ENCODE peak calls at places on chromosomes 12 and 14, in nine cellular contexts. E is heart left ventricle, A is heart right ventricle, V is neural crest cell, G is A549, H is fibroblast of pulmonary artery, U is pancreas, K is GM23338, L is fibroblast of mammary gland. Y is an unnamed sample.
A peak's percentile ranks its signal among the peaks of the same experiment; 100 is the strongest.

GRCh38 chr12:64459388-64460024 is 7.6 kb downstream of the TBK1 start:
- DNase-seq in K (peak; percentile 17), H (no peak), L (peak; percentile 19), U (no peak), E (peak; percentile 13), V (no peak), G (no peak), A (peak; percentile 9), Y (no peak)

GRCh38 chr12:124828264-124829007 is 35.2 kb downstream of the SCARB1 start:
- DNase-seq in A (no peak), G (peak; percentile 96), H (no peak), E (no peak), K (no peak), L (no peak), U (peak; percentile 73), V (no peak), Y (no peak)

GRCh38 chr12:113070117-113070906 is 13.8 kb downstream of the DTX1 start:
- DNase-seq in H (peak; percentile 11), U (peak; percentile 47), L (no peak), G (no peak), V (no peak), A (peak; percentile 70), K (no peak), E (peak; percentile 74), Y (no peak)

GRCh38 chr12:66323017-66323416 is 20.7 kb downstream of the HELB start:
- DNase-seq in K (no peak), E (no peak), H (no peak), A (no peak), U (no peak), L (no peak), G (no peak), V (no peak), Y (no peak)

GRCh38 chr14:36944307-36945010 is 227.9 kb downstream of the SLC25A21 start:
- DNase-seq in H (no peak), L (peak; percentile 83), A (no peak), U (no peak), V (no peak), E (no peak), K (no peak), G (peak; percentile 22), Y (no peak)

GRCh38 chr12:26845057-26845666 is 12.2 kb upstream of the ITPR2 start:
- DNase-seq in A (peak; percentile 74), H (peak; percentile 71), L (peak; percentile 57), U (peak; percentile 64), V (peak; percentile 64), K (peak; percentile 75), E (peak; percentile 67), G (peak; percentile 62), Y (peak; percentile 45)

GRCh38 chr14:24960816-24961215 is 89.1 kb downstream of the STXBP6 start:
- DNase-seq in K (no peak), V (no peak), U (no peak), A (no peak), H (no peak), E (no peak), G (no peak), L (peak; percentile 51), Y (no peak)

GRCh38 chr12:5507536-5507935 is 75.6 kb downstream of the NTF3 start:
- DNase-seq in A (no peak), V (no peak), E (no peak), H (no peak), U (no peak), K (no peak), G (no peak), L (no peak), Y (no peak)

GRCh38 chr14:103006991-103007520 is 50.3 kb downstream of the CDC42BPB start:
- DNase-seq in K (no peak), G (no peak), E (no peak), A (no peak), V (no peak), H (no peak), L (no peak), U (no peak), Y (no peak)

GRCh38 chr12:57985685-57986084 is 44.3 kb downstream of the ATP23 start:
- DNase-seq in V (no peak), E (no peak), L (no peak), K (no peak), H (peak; percentile 15), G (no peak), A (no peak), U (no peak), Y (no peak)

GRCh38 chr12:31672521-31672920 is 13.0 kb downstream of the ETFBKMT start:
- DNase-seq in K (no peak), L (no peak), H (no peak), E (no peak), G (no peak), V (no peak), A (no peak), U (no peak), Y (no peak)

GRCh38 chr12:6226002-6226700 is 26.0 kb downstream of the CD9 start:
- DNase-seq in U (no peak), G (no peak), A (peak; percentile 91), K (no peak), V (no peak), L (peak; percentile 82), H (peak; percentile 96), E (peak; percentile 89), Y (no peak)

GRCh38 chr12:76152161-76152807 is 67.8 kb upstream of the NAP1L1 start:
- DNase-seq in H (peak; percentile 28), E (no peak), U (no peak), L (no peak), V (no peak), A (no peak), K (no peak), G (no peak), Y (no peak)

GRCh38 chr14:35164849-35165248 is 42.5 kb downstream of the PRORP start:
- DNase-seq in U (no peak), A (no peak), G (no peak), V (no peak), E (no peak), H (no peak), L (no peak), K (no peak), Y (no peak)

GRCh38 chr12:32115404-32116104 is 8.9 kb downstream of the BICD1 start:
- DNase-seq in A (peak; percentile 84), E (peak; percentile 85), G (peak; percentile 91), H (peak; percentile 99), L (peak; percentile 99), V (no peak), U (peak; percentile 57), K (no peak), Y (peak; percentile 78)

GRCh38 chr14:105485720-105486332 is 860 bp upstream of the CRIP1 start:
- DNase-seq in A (peak; percentile 58), U (no peak), G (peak; percentile 84), H (no peak), V (peak; percentile 59), L (no peak), K (peak; percentile 92), E (peak; percentile 67), Y (no peak)
- TF ChIP-seq CTCF in A (peak; percentile 60), U (no peak), G (peak; percentile 40), H (peak; percentile 11), V (peak; percentile 64), L (no peak), K (peak; percentile 81), E (peak; percentile 47), Y (no peak)

GRCh38 chr12:117231750-117232149 is 41.5 kb upstream of the FBXO21 start:
- DNase-seq in V (no peak), K (peak; percentile 49), G (peak; percentile 48), E (no peak), H (no peak), L (no peak), A (no peak), U (no peak), Y (no peak)
- TF ChIP-seq CTCF in V (no peak), K (peak; percentile 75), G (peak; percentile 41), E (no peak), H (no peak), L (peak; percentile 6), A (no peak), U (no peak), Y (no peak)

GRCh38 chr12:3359478-3359877 is 131.5 kb upstream of the PRMT8 start:
- DNase-seq in A (no peak), K (no peak), H (no peak), L (no peak), V (no peak), G (no peak), E (no peak), U (no peak), Y (no peak)

GRCh38 chr12:3363608-3364007 is 127.4 kb upstream of the PRMT8 start:
- DNase-seq in L (no peak), E (peak; percentile 32), A (peak; percentile 32), K (no peak), H (no peak), U (no peak), G (no peak), V (no peak), Y (no peak)

GRCh38 chr12:3364226-3364625 is 126.8 kb upstream of the PRMT8 start:
- DNase-seq in H (no peak), G (no peak), U (no peak), L (no peak), A (no peak), K (no peak), E (no peak), V (no peak), Y (no peak)

GRCh38 chr12:3362751-3363150 is 128.3 kb upstream of the PRMT8 start:
- DNase-seq in K (no peak), V (no peak), G (peak; percentile 4), E (no peak), A (no peak), H (no peak), L (no peak), U (no peak), Y (no peak)

GRCh38 chr12:3361156-3361555 is 129.8 kb upstream of the PRMT8 start:
- DNase-seq in E (no peak), G (no peak), A (no peak), V (no peak), H (no peak), K (no peak), L (no peak), U (no peak), Y (no peak)
- TF ChIP-seq CTCF in E (no peak), G (no peak), A (no peak), V (no peak), H (no peak), K (no peak), L (no peak), U (no peak), Y (no peak)

DNA sequence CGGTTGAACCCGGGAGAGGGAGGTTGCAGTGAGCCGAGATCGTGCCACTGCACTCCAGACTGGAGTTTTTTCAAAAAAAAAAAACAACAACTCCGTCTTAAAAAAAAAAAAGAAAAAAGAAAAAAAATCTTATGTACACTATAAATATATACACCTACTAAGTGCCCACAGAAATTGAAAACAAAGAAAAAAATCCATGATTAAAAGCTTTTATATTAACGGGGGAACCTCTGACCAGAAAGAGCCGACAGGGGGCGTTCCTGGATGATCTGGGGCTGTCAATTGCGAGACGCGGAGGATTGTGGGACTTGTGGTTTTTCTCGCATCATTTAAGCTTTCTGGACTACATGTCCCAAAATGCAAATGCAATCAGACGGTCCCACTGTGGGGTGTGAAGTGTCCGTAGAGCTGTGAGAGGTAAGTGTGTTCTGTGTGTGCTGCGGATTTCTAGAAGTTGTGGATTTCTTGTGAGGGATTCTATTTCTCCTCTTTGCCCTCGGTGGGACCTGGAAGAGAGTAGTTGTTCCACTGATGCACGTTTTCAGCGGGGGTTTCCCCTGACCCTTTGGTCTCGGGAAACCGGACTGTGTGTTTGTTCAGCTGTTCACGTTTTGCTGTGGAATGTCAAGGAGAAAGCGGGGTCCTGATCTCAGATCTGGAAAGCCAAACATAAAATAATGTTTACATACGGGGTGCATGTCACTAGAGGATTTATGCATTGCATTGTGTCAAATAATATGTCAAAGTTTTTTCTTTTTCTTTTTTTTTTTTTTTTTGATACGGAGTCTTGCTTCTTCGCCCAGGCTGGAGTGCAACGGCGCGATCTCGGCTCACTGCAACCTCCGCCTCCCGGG is at the start of gene SIRT4:
- DNase-seq in K (peak; percentile 98), G (peak; percentile 95), U (peak; percentile 92), V (peak; percentile 88), L (peak; percentile 94), E (peak; percentile 90), A (peak; percentile 94), H (peak; percentile 96), Y (peak; percentile 89)
- TF ChIP-seq CTCF in K (peak; percentile 78), G (peak; percentile 90), U (peak; percentile 64), V (peak; percentile 90), L (peak; percentile 74), E (peak; percentile 82), A (peak; percentile 94), H (peak; percentile 74), Y (no peak)